ENCODE peak calls at places on chromosome 1, in six cellular contexts. One of them, this sample, is unnamed.

GRCh38 chr1:234975122-234975940 is 153.3 kb downstream of the TOMM20 start:
- DNase-seq in NCI-H2029 treated with DMSO at 0.1 percent for 48 hours: peak
- DNase-seq in lower leg skin: no peak
- DNase-seq in activated CD4-positive, alpha-beta memory T cell treated with anti-CD3 and anti-CD28 coated beads for 36 hours: no peak
- DNase-seq in NCI-H460: peak
- DNase-seq in GM12892: no peak
- DNase-seq in this sample: peak

GRCh38 chr1:59083946-59084865 is 212.7 kb upstream of the FGGY start:
- DNase-seq in activated CD4-positive, alpha-beta memory T cell treated with anti-CD3 and anti-CD28 coated beads for 36 hours: no peak
- DNase-seq in NCI-H460: no peak
- DNase-seq in NCI-H2029 treated with DMSO at 0.1 percent for 48 hours: no peak
- DNase-seq in GM12892: no peak
- DNase-seq in lower leg skin: no peak
- DNase-seq in this sample: peak

GRCh38 chr1:224182866-224183590 is at the start of gene DEGS1:
- DNase-seq in lower leg skin: peak
- DNase-seq in NCI-H2029 treated with DMSO at 0.1 percent for 48 hours: peak
- DNase-seq in GM12892: peak
- DNase-seq in activated CD4-positive, alpha-beta memory T cell treated with anti-CD3 and anti-CD28 coated beads for 36 hours: peak
- DNase-seq in NCI-H460: peak
- DNase-seq in this sample: peak

GRCh38 chr1:56073614-56074356 is 505.6 kb downstream of the PLPP3 start:
- DNase-seq in NCI-H460: no peak
- DNase-seq in activated CD4-positive, alpha-beta memory T cell treated with anti-CD3 and anti-CD28 coated beads for 36 hours: no peak
- DNase-seq in NCI-H2029 treated with DMSO at 0.1 percent for 48 hours: no peak
- DNase-seq in GM12892: no peak
- DNase-seq in lower leg skin: peak
- DNase-seq in this sample: peak

GRCh38 chr1:201455098-201455497 is 13.9 kb downstream of the PHLDA3 start:
- DNase-seq in NCI-H2029 treated with DMSO at 0.1 percent for 48 hours: no peak
- DNase-seq in NCI-H460: no peak
- DNase-seq in activated CD4-positive, alpha-beta memory T cell treated with anti-CD3 and anti-CD28 coated beads for 36 hours: no peak
- DNase-seq in lower leg skin: no peak
- DNase-seq in GM12892: no peak
- DNase-seq in this sample: no peak

GRCh38 chr1:174217248-174217647 is 57.9 kb downstream of the RABGAP1L start:
- DNase-seq in activated CD4-positive, alpha-beta memory T cell treated with anti-CD3 and anti-CD28 coated beads for 36 hours: no peak
- DNase-seq in NCI-H2029 treated with DMSO at 0.1 percent for 48 hours: no peak
- DNase-seq in lower leg skin: no peak
- DNase-seq in NCI-H460: no peak
- DNase-seq in GM12892: no peak
- DNase-seq in this sample: peak

GRCh38 chr1:216958569-216958968 is 235.3 kb upstream of the ESRRG start:
- DNase-seq in NCI-H2029 treated with DMSO at 0.1 percent for 48 hours: no peak
- DNase-seq in lower leg skin: no peak
- DNase-seq in GM12892: no peak
- DNase-seq in NCI-H460: no peak
- DNase-seq in activated CD4-positive, alpha-beta memory T cell treated with anti-CD3 and anti-CD28 coated beads for 36 hours: no peak
- DNase-seq in this sample: no peak

GRCh38 chr1:117821782-117822447 is 107.5 kb downstream of the GDAP2 start:
- DNase-seq in GM12892: no peak
- DNase-seq in activated CD4-positive, alpha-beta memory T cell treated with anti-CD3 and anti-CD28 coated beads for 36 hours: no peak
- DNase-seq in NCI-H460: peak
- DNase-seq in NCI-H2029 treated with DMSO at 0.1 percent for 48 hours: peak
- DNase-seq in lower leg skin: no peak
- DNase-seq in this sample: peak

GRCh38 chr1:83735525-83735924 is 263.4 kb downstream of the TTLL7 start:
- DNase-seq in NCI-H2029 treated with DMSO at 0.1 percent for 48 hours: no peak
- DNase-seq in lower leg skin: peak
- DNase-seq in NCI-H460: no peak
- DNase-seq in activated CD4-positive, alpha-beta memory T cell treated with anti-CD3 and anti-CD28 coated beads for 36 hours: no peak
- DNase-seq in GM12892: no peak
- DNase-seq in this sample: no peak

GRCh38 chr1:75630004-75630403 is 19.1 kb upstream of the SLC44A5 start:
- DNase-seq in lower leg skin: no peak
- DNase-seq in GM12892: no peak
- DNase-seq in NCI-H460: no peak
- DNase-seq in activated CD4-positive, alpha-beta memory T cell treated with anti-CD3 and anti-CD28 coated beads for 36 hours: no peak
- DNase-seq in NCI-H2029 treated with DMSO at 0.1 percent for 48 hours: no peak
- DNase-seq in this sample: no peak

GRCh38 chr1:61341426-61341825 is 259.1 kb downstream of the NFIA start:
- DNase-seq in NCI-H460: no peak
- DNase-seq in NCI-H2029 treated with DMSO at 0.1 percent for 48 hours: no peak
- DNase-seq in GM12892: no peak
- DNase-seq in lower leg skin: no peak
- DNase-seq in activated CD4-positive, alpha-beta memory T cell treated with anti-CD3 and anti-CD28 coated beads for 36 hours: no peak
- DNase-seq in this sample: no peak